ENCODE peak calls at places on chromosomes 3 and 15, in four cellular contexts. K is MCF 10A, L is astrocyte of the spinal cord, D is GM06990. X is an unnamed sample.

GRCh38 chr15:71219646-71220045 is 104.4 kb downstream of the THSD4 start:
- DNase-seq in D (no peak), K (peak), L (peak), X (no peak)

GRCh38 chr3:166199491-166199890 is 362.3 kb upstream of the BCHE start:
- DNase-seq in D (no peak), K (no peak), L (no peak), X (no peak)

GRCh38 chr3:88019024-88019423 is 39.8 kb downstream of the CGGBP1 start:
- DNase-seq in K (no peak), D (no peak), L (peak), X (no peak)

GRCh38 chr3:102353804-102354203 is 81.0 kb upstream of the ZPLD1 start:
- DNase-seq in D (no peak), L (no peak), K (peak), X (no peak)

GRCh38 chr3:85912981-85913380 is 954.2 kb downstream of the CADM2 start:
- DNase-seq in D (no peak), K (peak), L (peak), X (no peak)

GRCh38 chr3:53880396-53881345 is 1.3 kb downstream of the ACTR8 start:
- DNase-seq in D (no peak), L (peak), K (no peak), X (no peak)

GRCh38 chr3:45642731-45643152 is 46.5 kb upstream of the SACM1L start:
- DNase-seq in L (peak), D (no peak), K (no peak), X (no peak)

GRCh38 chr3:48569400-48569799 is 5.8 kb upstream of the UCN2 start:
- DNase-seq in D (no peak), K (no peak), L (no peak), X (no peak)

GRCh38 chr3:169597083-169597609 is 66.4 kb downstream of the MECOM start:
- DNase-seq in D (no peak), K (no peak), L (no peak), X (no peak)

GRCh38 chr15:51341366-51342248 is at the start of gene GLDN:
- DNase-seq in K (no peak), D (no peak), L (no peak), X (no peak)

GRCh38 chr3:86815880-86816279 is 175.1 kb downstream of the VGLL3 start:
- DNase-seq in D (no peak), L (no peak), K (no peak), X (no peak)

GRCh38 chr3:186361612-186362408 is at the start of gene DGKG:
- DNase-seq in K (no peak), D (peak), L (no peak), X (peak)

GRCh38 chr15:56040081-56041035 is 46.9 kb upstream of the NEDD4 start:
- DNase-seq in L (peak), D (no peak), K (peak), X (peak)

GRCh38 chr3:66885326-66886000 is 112.6 kb upstream of the KBTBD8 start:
- DNase-seq in L (peak), K (peak), D (no peak), X (no peak)

GRCh38 chr3:52429779-52430415 is 15.0 kb downstream of the SEMA3G start:
- DNase-seq in D (no peak), L (no peak), K (no peak), X (no peak)

GRCh38 chr3:138188013-138188352 is 882 bp downstream of the ARMC8 start:
- DNase-seq in L (peak), D (no peak), K (peak), X (no peak)

GRCh38 chr15:64354683-64355558 is 1.1 kb downstream of the CSNK1G1 start:
- DNase-seq in K (no peak), L (no peak), D (no peak), X (no peak)

GRCh38 chr3:188332085-188332484 is 178.1 kb downstream of the LPP start:
- DNase-seq in D (no peak), L (no peak), K (no peak), X (no peak)

GRCh38 chr3:194967126-194968117 is 281.7 kb downstream of the FAM43A start:
- DNase-seq in L (no peak), K (no peak), D (no peak), X (no peak)

GRCh38 chr3:12661926-12662592 is 1.9 kb downstream of the RAF1 start:
- DNase-seq in K (no peak), D (no peak), L (no peak), X (no peak)

GRCh38 chr3:126517986-126518778 is 609 bp upstream of the UROC1 start:
- DNase-seq in D (no peak), L (no peak), K (no peak), X (no peak)
- TF ChIP-seq CTCF in D (peak), L (no peak), K (no peak), X (no peak)

DNA sequence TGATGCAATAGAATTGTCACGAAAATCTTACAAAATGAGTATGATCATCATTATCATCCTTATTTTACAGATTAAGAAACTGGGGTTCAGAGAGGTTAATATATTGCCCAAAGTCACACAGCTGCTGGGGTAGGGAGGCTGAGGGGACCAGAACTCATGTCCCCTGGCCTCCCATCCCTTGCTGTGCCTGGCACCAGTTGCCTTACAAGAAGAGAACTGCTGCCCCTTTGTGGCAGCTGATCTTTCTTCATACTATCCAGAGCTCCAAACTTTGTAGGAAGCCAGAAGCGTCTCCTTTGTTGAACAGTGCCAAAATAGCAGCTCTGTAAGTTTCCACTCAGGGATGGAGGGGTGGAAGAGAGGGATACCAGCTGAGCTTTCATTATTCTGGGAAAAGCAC is 236.8 kb upstream of the TBC1D5 start:
- DNase-seq in L (no peak), D (no peak), K (peak), X (peak)
- TF ChIP-seq CTCF in L (no peak), D (no peak), K (no peak), X (peak)

DNA sequence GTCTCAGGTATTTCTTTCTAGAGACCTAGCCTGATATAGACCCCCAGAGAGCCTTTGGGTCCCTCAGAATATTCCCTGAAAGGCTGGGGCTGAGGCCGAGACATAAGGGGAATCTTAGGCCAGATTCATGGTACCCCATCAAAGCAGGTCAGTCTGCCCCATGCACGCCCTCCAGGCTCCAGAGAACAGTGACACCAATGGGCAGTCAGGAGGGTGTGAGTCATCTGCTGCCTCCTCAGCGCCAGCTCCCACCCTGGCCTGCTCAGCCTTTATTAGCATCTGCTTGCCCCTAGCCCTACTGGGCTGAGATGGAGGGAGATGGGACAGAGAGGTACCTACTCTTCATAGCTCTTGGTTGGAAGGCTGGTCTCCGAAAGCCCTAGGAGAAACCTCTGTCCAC is 14.3 kb upstream of the CAMKV start:
- DNase-seq in K (peak), L (no peak), D (no peak), X (no peak)
- TF ChIP-seq CTCF in K (no peak), L (no peak), D (no peak), X (no peak)

DNA sequence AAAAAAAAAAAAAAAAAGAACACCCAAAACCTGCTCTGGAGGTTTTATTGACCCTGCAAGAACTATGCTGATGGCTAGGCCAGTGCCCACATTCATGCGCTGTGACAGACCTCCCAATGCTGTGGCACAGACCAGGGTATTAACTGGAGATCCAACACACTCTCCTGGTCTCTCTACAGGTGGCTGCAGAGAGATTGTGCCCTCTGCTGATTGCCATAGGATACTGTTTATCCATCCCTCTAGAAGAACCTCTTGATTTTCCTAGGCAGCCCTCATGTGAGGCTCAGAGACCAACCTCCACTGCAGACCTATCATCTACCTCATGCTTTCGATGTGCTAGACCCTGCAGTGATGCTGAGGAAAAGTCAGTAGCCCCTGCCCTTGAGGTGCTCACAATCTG is 125.5 kb upstream of the TRIM42 start:
- DNase-seq in L (no peak), D (no peak), K (peak), X (no peak)
- TF ChIP-seq CTCF in L (no peak), D (no peak), K (no peak), X (no peak)

GRCh38 chr15:88622605-88622975 is 1.4 kb downstream of the AEN start:
- DNase-seq in L (no peak), K (no peak), D (no peak), X (no peak)

GRCh38 chr15:88619796-88620195 is 1.3 kb upstream of the AEN start:
- DNase-seq in K (no peak), D (no peak), L (no peak), X (no peak)

GRCh38 chr15:88621789-88622604 is 857 bp downstream of the AEN start:
- DNase-seq in D (no peak), K (peak), L (peak), X (peak)

GRCh38 chr15:88623061-88623460 is 1.9 kb downstream of the AEN start:
- DNase-seq in K (peak), D (no peak), L (peak), X (peak)

GRCh38 chr15:88620995-88621772 is at the start of gene AEN:
- DNase-seq in D (peak), L (peak), K (peak), X (peak)
- TF ChIP-seq CTCF in D (no peak), L (no peak), K (no peak), X (no peak)

GRCh38 chr3:184241447-184242296 is 7.1 kb downstream of the ALG3 start:
- DNase-seq in D (no peak), L (peak), K (peak), X (peak)
- TF ChIP-seq CTCF in D (peak), L (peak), K (peak), X (no peak)

GRCh38 chr3:78221300-78221699 is 1181.4 kb downstream of the ROBO2 start:
- DNase-seq in L (no peak), K (no peak), D (no peak), X (no peak)
- TF ChIP-seq CTCF in L (no peak), K (no peak), D (no peak), X (no peak)

GRCh38 chr3:133153382-133153781 is 115.2 kb downstream of the TMEM108 start:
- DNase-seq in K (no peak), D (no peak), L (no peak), X (no peak)
- TF ChIP-seq CTCF in K (no peak), D (no peak), L (no peak), X (no peak)

GRCh38 chr15:34358367-34358766 is 8.6 kb downstream of the LPCAT4 start:
- DNase-seq in L (no peak), K (no peak), D (no peak), X (no peak)
- TF ChIP-seq CTCF in L (peak), K (peak), D (peak), X (no peak)

GRCh38 chr3:181727122-181728036 is 15.7 kb downstream of the SOX2 start:
- DNase-seq in L (peak), D (peak), K (no peak), X (no peak)

GRCh38 chr3:181725830-181726229 is 14.1 kb downstream of the SOX2 start:
- DNase-seq in K (no peak), D (no peak), L (no peak), X (no peak)

GRCh38 chr3:181728470-181728869 is 16.7 kb downstream of the SOX2 start:
- DNase-seq in K (no peak), D (no peak), L (no peak), X (no peak)

GRCh38 chr3:181725033-181725775 is 13.5 kb downstream of the SOX2 start:
- DNase-seq in D (peak), L (no peak), K (no peak), X (no peak)

DNA sequence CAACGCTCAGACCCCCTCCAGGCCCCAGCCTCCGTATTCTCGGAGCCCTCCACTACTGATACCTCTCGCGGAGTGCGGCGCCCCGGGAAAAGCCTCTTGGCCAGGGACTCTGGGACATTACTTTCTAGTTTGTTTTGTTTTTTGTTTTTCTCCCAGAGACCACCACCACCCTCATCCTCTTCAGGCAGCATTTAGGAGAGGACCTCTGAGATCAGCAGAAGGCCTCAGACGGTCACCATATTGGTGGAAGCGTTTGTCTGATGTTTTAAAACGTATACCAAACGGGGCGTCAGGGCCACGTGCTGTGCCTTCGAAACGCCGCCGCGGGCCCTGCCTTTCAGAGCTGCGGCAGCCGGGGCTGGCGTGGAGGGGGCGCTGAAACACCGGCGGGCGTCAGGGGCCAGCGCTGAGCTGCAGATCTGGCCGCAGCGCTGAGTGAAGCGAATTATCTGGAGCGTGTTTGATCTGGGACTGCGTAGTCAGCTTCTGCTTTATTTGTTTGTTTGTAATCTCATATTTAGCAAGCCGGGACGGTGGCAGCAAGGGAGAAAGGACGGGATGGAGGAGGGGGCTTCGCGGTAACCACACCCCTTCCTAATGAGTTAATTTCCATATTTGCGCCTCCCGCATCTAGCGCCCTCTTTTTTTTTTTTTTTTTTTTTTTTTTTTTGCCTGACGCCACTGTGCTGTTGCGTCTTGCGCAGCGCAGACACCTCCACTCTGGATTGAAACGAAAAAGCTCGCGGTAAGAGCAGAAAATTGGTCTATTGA is 14.8 kb downstream of the SOX2 start:
- DNase-seq in D (peak), L (peak), K (no peak), X (no peak)
- TF ChIP-seq CTCF in D (peak), L (peak), K (no peak), X (no peak)